ENCODE peak calls at places on chromosomes 7 and 10, in seven cellular contexts. K is putamen; E is Calu3; D is activated naive CD4-positive, alpha-beta T cell; S is stimulated activated CD4-positive, alpha-beta T cell treated with anti-CD3 and anti-CD28 coated beads, Interleukin-1b, Interleukin-23, amount 100 ng/mL, for 4 hours; Q is NAMALWA; H is NCI-H2081. X is an unnamed sample.

GRCh38 chr7:137421389-137421788 is 77.9 kb upstream of the PTN start:
- DNase-seq in K (no peak), E (no peak), D (no peak), S (no peak), Q (no peak), H (no peak), X (no peak)

GRCh38 chr10:132362151-132362611 is 30.2 kb downstream of the LRRC27 start:
- DNase-seq in K (no peak), E (no peak), D (no peak), S (no peak), Q (no peak), H (no peak), X (peak; percentile 50)

GRCh38 chr7:33792547-33793105 is 112.7 kb upstream of the BMPER start:
- DNase-seq in K (no peak), E (no peak), D (no peak), S (no peak), Q (no peak), H (peak; percentile 90), X (no peak)

GRCh38 chr10:71270301-71270777 is 48.7 kb upstream of the SLC29A3 start:
- DNase-seq in K (peak; percentile 58), E (peak; percentile 70), D (no peak), S (no peak), Q (peak; percentile 58), H (peak; percentile 42), X (peak; percentile 91)

GRCh38 chr10:123913688-123914268 is 22.2 kb upstream of the CPXM2 start:
- DNase-seq in K (no peak), E (no peak), D (no peak), S (no peak), Q (peak; percentile 10), H (no peak), X (no peak)

GRCh38 chr7:148031019-148031418 is 559.5 kb upstream of the C7orf33 start:
- DNase-seq in K (no peak), E (no peak), D (no peak), S (no peak), Q (no peak), H (no peak), X (no peak)

GRCh38 chr10:31836569-31837406 is 91.8 kb downstream of the ARHGAP12 start:
- DNase-seq in K (no peak), E (peak; percentile 33), D (no peak), S (no peak), Q (peak; percentile 50), H (no peak), X (peak; percentile 57)

GRCh38 chr7:2182461-2182860 is 50.3 kb downstream of the MAD1L1 start:
- DNase-seq in K (no peak), E (no peak), D (no peak), S (no peak), Q (no peak), H (no peak), X (no peak)

GRCh38 chr10:26112532-26112931 is 104.0 kb upstream of the GAD2 start:
- DNase-seq in K (peak; percentile 26), E (no peak), D (no peak), S (no peak), Q (no peak), H (no peak), X (no peak)

GRCh38 chr10:44938938-44939337 is 20.7 kb upstream of the RASSF4 start:
- DNase-seq in K (no peak), E (no peak), D (no peak), S (no peak), Q (no peak), H (no peak), X (no peak)

GRCh38 chr10:123717336-123717735 is 51.2 kb downstream of the GPR26 start:
- DNase-seq in K (no peak), E (no peak), D (no peak), S (no peak), Q (no peak), H (no peak), X (peak; percentile 31)

GRCh38 chr10:27743736-27744477 is 1.7 kb downstream of the MKX start:
- DNase-seq in K (no peak), E (no peak), D (no peak), S (no peak), Q (no peak), H (no peak), X (no peak)

GRCh38 chr7:141220263-141220662 is 146.4 kb downstream of the TMEM178B start:
- DNase-seq in K (no peak), E (peak; percentile 6), D (no peak), S (no peak), Q (peak; percentile 33), H (peak; percentile 74), X (no peak)

GRCh38 chr10:19825690-19826089 is 9.5 kb downstream of the PLXDC2 start:
- DNase-seq in K (no peak), E (no peak), D (no peak), S (no peak), Q (no peak), H (no peak), X (no peak)

GRCh38 chr7:106281919-106282318 is 2.9 kb downstream of the NAMPT start:
- DNase-seq in K (no peak), E (no peak), D (no peak), S (no peak), Q (no peak), H (no peak), X (no peak)

GRCh38 chr7:135210818-135211178 is 528 bp downstream of the WDR91 start:
- DNase-seq in K (no peak), E (no peak), D (no peak), S (no peak), Q (peak; percentile 73), H (peak; percentile 48), X (no peak)

GRCh38 chr7:29641651-29642050 is 78.0 kb downstream of the PRR15 start:
- DNase-seq in K (no peak), E (no peak), D (no peak), S (no peak), Q (no peak), H (no peak), X (no peak)

GRCh38 chr10:71076473-71077142 is 135.8 kb upstream of the UNC5B start:
- DNase-seq in K (peak; percentile 27), E (no peak), D (no peak), S (no peak), Q (no peak), H (peak; percentile 81), X (peak; percentile 91)

GRCh38 chr7:37449621-37450020 is 957 bp upstream of the ELMO1 start:
- DNase-seq in K (no peak), E (no peak), D (no peak), S (no peak), Q (no peak), H (no peak), X (no peak)

GRCh38 chr10:110783509-110784103 is 88.1 kb upstream of the PDCD4 start:
- DNase-seq in K (no peak), E (no peak), D (peak; percentile 8), S (peak; percentile 66), Q (no peak), H (no peak), X (no peak)

GRCh38 chr10:101444499-101444898 is 90.5 kb downstream of the BTRC start:
- DNase-seq in K (no peak), E (no peak), D (no peak), S (no peak), Q (no peak), H (peak; percentile 45), X (no peak)

GRCh38 chr7:137717811-137718271 is 128.9 kb downstream of the DGKI start:
- DNase-seq in K (peak; percentile 69), E (no peak), D (no peak), S (no peak), Q (no peak), H (no peak), X (peak; percentile 66)

GRCh38 chr7:33258561-33258960 is 129.2 kb downstream of the BBS9 start:
- DNase-seq in K (no peak), E (no peak), D (no peak), S (no peak), Q (no peak), H (no peak), X (no peak)

GRCh38 chr7:2248984-2249694 is 7.1 kb downstream of the NUDT1 start:
- DNase-seq in K (peak; percentile 49), E (peak; percentile 79), D (no peak), S (no peak), Q (no peak), H (no peak), X (peak; percentile 72)

GRCh38 chr10:63260860-63261251 is 127.7 kb downstream of the NRBF2 start:
- DNase-seq in K (no peak), E (no peak), D (no peak), S (no peak), Q (peak; percentile 79), H (no peak), X (no peak)

GRCh38 chr7:46220066-46220630 is 299.1 kb upstream of the IGFBP3 start:
- DNase-seq in K (no peak), E (peak; percentile 81), D (no peak), S (no peak), Q (no peak), H (no peak), X (peak; percentile 89)

GRCh38 chr7:147249956-147250355 is 1133.4 kb downstream of the CNTNAP2 start:
- DNase-seq in K (peak; percentile 10), E (no peak), D (no peak), S (no peak), Q (no peak), H (peak; percentile 28), X (no peak)

GRCh38 chr10:27490807-27491206 is 13.3 kb upstream of the RAB18 start:
- DNase-seq in K (no peak), E (no peak), D (no peak), S (no peak), Q (no peak), H (no peak), X (peak; percentile 58)

GRCh38 chr10:72503694-72504438 is 122.0 kb downstream of the MICU1 start:
- DNase-seq in K (no peak), E (no peak), D (no peak), S (no peak), Q (no peak), H (no peak), X (no peak)

GRCh38 chr7:64463636-64464375 is 99.1 kb downstream of the ZNF680 start:
- DNase-seq in K (peak; percentile 79), E (no peak), D (no peak), S (no peak), Q (no peak), H (no peak), X (no peak)

GRCh38 chr7:112951070-112951469 is 135.6 kb downstream of the GPR85 start:
- DNase-seq in K (no peak), E (no peak), D (no peak), S (no peak), Q (no peak), H (no peak), X (no peak)

GRCh38 chr7:98051118-98051744 is 55.4 kb upstream of the LMTK2 start:
- DNase-seq in K (no peak), E (peak; percentile 19), D (no peak), S (peak; percentile 49), Q (no peak), H (peak; percentile 56), X (peak; percentile 60)

GRCh38 chr10:3220853-3221252 is 48.3 kb upstream of the PITRM1 start:
- DNase-seq in K (no peak), E (no peak), D (no peak), S (no peak), Q (no peak), H (no peak), X (no peak)

GRCh38 chr7:91883676-91884362 is 3.3 kb upstream of the MTERF1 start:
- DNase-seq in K (no peak), E (no peak), D (no peak), S (no peak), Q (no peak), H (no peak), X (peak; percentile 83)

GRCh38 chr7:140754506-140754905 is 58.0 kb downstream of the NDUFB2 start:
- DNase-seq in K (peak; percentile 17), E (no peak), D (no peak), S (no peak), Q (no peak), H (no peak), X (no peak)

GRCh38 chr10:84538036-84538435 is 209.6 kb downstream of the CCSER2 start:
- DNase-seq in K (no peak), E (no peak), D (no peak), S (no peak), Q (no peak), H (no peak), X (no peak)

GRCh38 chr10:61987537-61987936 is 86.0 kb downstream of the ARID5B start:
- DNase-seq in K (no peak), E (no peak), D (no peak), S (no peak), Q (peak; percentile 71), H (no peak), X (no peak)